ENCODE peak calls at places on chromosomes 1 and 21, in eight cellular contexts. B is AG04450, A is fibroblast of lung, N is tibial artery, V is pancreas, M is lower lobe of right lung, E is A673, H is tibial nerve. X is an unnamed sample. For H3K9me3, the result is how much of the 10 kb centered on the place peaks cover.

GRCh38 chr1:203607169-203607873 is 19.3 kb upstream of the ATP2B4 start:
- DNase-seq in B (peak), A (peak), N (peak), V (no peak), M (no peak), E (peak), H (no peak), X (peak)

GRCh38 chr1:100322436-100323211 is 29.7 kb upstream of the CDC14A start:
- DNase-seq in B (no peak), A (peak), N (no peak), V (no peak), M (no peak), E (no peak), H (no peak), X (no peak)

GRCh38 chr1:5108740-5109139 is 454.3 kb downstream of the AJAP1 start:
- DNase-seq in B (no peak), A (no peak), N (no peak), V (no peak), M (no peak), E (no peak), H (no peak), X (no peak)

GRCh38 chr1:178174539-178174938 is 80.6 kb downstream of the RASAL2 start:
- DNase-seq in B (no peak), A (no peak), N (no peak), V (no peak), M (no peak), E (no peak), H (no peak), X (no peak)

GRCh38 chr1:107572674-107573205 is 392.2 kb downstream of the VAV3 start:
- DNase-seq in B (peak), A (peak), N (no peak), V (no peak), M (no peak), E (peak), H (no peak), X (no peak)

GRCh38 chr1:41919764-41920397 is 1.2 kb upstream of the HIVEP3 start:
- DNase-seq in B (no peak), A (peak), N (peak), V (no peak), M (peak), E (peak), H (no peak), X (peak)

GRCh38 chr1:162561616-162562451 is at the start of gene UAP1:
- DNase-seq in B (no peak), A (no peak), N (no peak), V (no peak), M (no peak), E (peak), H (no peak), X (no peak)

GRCh38 chr1:90400121-90400520 is 317.0 kb downstream of the BARHL2 start:
- DNase-seq in B (no peak), A (peak), N (no peak), V (no peak), M (no peak), E (no peak), H (no peak), X (no peak)

GRCh38 chr1:78045850-78046778 is at the start of gene GIPC2:
- DNase-seq in B (no peak), A (peak), N (no peak), V (peak), M (peak), E (peak), H (no peak), X (no peak)

GRCh38 chr1:21335750-21336168 is 45.5 kb upstream of the ECE1 start:
- DNase-seq in B (no peak), A (no peak), N (no peak), V (peak), M (no peak), E (peak), H (no peak), X (no peak)

GRCh38 chr1:171081220-171081993 is 9.3 kb upstream of the FMO3 start:
- DNase-seq in B (peak), A (peak), N (no peak), V (no peak), M (no peak), E (peak), H (no peak), X (no peak)

GRCh38 chr1:27716262-27716895 is 9.4 kb upstream of the FAM76A start:
- DNase-seq in B (no peak), A (no peak), N (no peak), V (no peak), M (no peak), E (no peak), H (no peak), X (no peak)

GRCh38 chr1:231690072-231690471 is 63.5 kb downstream of the DISC1 start:
- DNase-seq in B (no peak), A (no peak), N (no peak), V (no peak), M (no peak), E (no peak), H (no peak), X (no peak)

GRCh38 chr1:244651956-244652698 is 799 bp upstream of the DESI2 start:
- DNase-seq in B (no peak), A (peak), N (no peak), V (no peak), M (no peak), E (no peak), H (no peak), X (no peak)

GRCh38 chr21:43315244-43316137 is 111.4 kb downstream of the SIK1 start:
- DNase-seq in B (no peak), A (no peak), N (no peak), V (no peak), M (no peak), E (no peak), H (no peak), X (no peak)

DNA sequence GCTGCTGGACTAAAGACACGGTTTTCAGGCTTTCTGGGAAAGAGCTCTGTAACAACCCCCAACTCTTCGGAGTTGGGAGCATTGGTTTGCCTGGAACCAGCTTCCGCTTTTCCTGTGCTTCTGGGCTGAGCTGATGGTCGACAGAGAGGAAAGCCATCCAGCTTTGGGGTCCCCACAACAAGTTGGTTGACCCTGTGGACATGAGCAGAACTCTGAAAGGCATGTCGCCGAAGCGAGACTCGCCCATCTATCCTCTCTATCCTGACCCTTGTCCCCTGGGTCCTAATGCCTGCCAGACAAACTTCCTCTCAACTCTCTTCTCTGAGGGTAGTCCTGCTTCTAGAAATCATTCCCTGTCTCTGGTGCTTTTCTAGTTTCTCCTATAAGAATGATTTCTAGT is 31.9 kb upstream of the FCGR2A start:
- DNase-seq in B (no peak), A (peak), N (no peak), V (no peak), M (no peak), E (peak), H (no peak), X (no peak)
- H3K4me3 ChIP-seq in B (peak), A (peak), N (no peak), V (no peak), M (peak), E (peak), H (peak), X (no peak)

GRCh38 chr21:45954921-45955320 is 26.6 kb upstream of the COL6A1 start:
- DNase-seq in B (no peak), A (no peak), N (no peak), V (no peak), M (no peak), E (no peak), H (no peak), X (no peak)

GRCh38 chr21:45952974-45953373 is 28.6 kb upstream of the COL6A1 start:
- DNase-seq in B (no peak), A (no peak), N (no peak), V (no peak), M (no peak), E (no peak), H (no peak), X (no peak)

GRCh38 chr21:45957551-45957950 is 24.0 kb upstream of the COL6A1 start:
- DNase-seq in B (no peak), A (no peak), N (peak), V (no peak), M (no peak), E (no peak), H (no peak), X (no peak)

GRCh38 chr21:45951676-45952075 is 29.9 kb upstream of the COL6A1 start:
- DNase-seq in B (no peak), A (no peak), N (no peak), V (no peak), M (no peak), E (no peak), H (no peak), X (no peak)

GRCh38 chr21:45954271-45954670 is 27.3 kb upstream of the COL6A1 start:
- DNase-seq in B (no peak), A (peak), N (no peak), V (no peak), M (no peak), E (no peak), H (no peak), X (no peak)
- H3K27ac ChIP-seq in B (no peak), A (peak), N (peak), V (no peak), M (peak), E (no peak), H (peak), X (no peak)

DNA sequence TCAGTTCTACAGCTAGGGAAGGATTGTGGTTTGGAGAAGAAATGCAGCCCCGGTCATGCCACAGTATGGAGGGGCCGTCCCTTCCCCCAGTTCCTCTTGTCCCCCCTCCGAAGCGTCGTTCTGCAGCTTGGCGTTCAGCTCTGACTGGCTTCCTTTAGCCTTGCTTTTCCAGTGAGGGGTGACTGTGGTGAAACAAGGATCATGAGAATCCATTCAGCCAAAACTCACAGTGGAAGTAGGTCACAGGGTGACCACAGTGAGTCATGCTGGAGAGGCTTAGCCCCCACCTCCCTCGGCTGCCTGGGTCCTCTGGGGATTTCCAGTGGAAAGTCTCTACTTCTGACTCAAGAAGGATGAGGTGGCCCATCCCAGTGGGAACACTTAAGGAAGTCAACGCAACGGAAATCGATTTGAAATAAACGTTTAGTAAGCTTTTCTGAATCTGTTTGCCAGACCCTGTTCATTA is 37.3 kb upstream of the COL6A2 start:
- DNase-seq in B (peak), A (peak), N (peak), V (peak), M (peak), E (peak), H (peak), X (no peak)
- H3K9me3 ChIP-seq in B (under half), A (under half), N (under half), V (under half), M (under half), E (under half), H (under half), X (under half)

DNA sequence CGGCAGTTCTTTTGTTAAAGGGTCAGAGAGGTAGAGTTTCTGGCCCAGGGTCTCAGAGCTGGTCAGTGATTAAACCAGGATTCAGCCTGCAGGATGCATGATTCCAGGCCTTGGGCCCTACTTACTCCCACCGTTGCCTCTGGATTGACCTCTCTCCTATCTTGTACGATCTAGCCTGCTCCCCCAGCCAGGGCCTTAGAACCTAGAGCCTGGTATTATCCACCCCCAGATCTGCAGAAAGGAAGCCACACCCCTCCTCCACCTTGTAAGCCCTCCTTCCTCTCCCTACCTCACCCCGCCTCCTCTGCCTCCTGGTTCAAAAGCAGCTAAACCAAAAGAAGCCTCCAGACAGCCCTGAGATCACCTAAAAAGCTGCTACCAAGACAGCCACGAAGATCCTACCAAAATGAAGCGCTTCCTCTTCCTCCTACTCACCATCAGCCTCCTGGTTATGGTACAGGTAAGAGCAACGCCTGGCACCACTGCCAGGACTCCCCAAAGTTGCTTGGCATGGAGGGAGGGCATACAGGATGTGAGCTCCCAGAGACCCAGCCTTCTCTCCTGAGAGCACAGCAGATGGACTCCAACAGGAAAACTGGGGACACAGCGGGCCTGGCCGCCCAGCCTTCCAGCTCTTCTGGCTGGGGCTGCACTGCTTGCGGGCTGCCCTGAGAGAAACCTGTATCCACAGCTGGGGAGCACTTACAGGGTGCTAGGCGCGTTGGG is at the start of gene CD52:
- DNase-seq in B (no peak), A (no peak), N (no peak), V (no peak), M (no peak), E (no peak), H (no peak), X (peak)
- H3K4me3 ChIP-seq in B (no peak), A (no peak), N (no peak), V (no peak), M (peak), E (no peak), H (no peak), X (peak)

DNA sequence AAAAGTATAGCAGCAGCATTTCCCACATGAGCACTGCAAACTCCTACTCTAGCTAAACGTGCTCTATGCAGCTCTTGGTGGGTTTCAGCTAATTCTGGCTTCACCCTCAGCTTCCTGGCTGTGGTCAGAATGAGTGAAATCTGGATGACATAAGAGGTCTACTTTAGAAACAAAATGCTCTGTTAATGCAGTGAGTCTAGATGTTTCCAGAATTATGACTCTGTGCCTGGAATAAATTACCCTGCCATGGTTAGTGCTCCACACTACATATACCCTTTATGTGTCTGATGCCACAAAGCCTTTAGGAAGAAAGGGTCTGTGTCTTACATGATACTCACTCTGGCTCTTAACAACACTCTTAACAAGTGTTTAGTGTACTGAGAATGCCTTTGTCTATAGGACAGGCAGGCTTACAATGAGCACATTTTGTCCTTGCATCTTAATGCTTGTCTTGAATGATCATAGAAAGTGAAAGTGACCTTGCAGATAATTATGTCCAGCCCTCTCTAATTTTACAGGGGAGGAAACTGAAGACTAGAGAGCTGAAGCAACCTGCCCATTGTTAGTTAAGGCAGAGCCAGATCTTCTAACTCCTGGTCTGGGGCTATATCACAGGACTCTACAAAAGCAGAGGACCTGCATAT is 9.2 kb downstream of the S100A10 start:
- DNase-seq in B (no peak), A (no peak), N (no peak), V (no peak), M (no peak), E (no peak), H (no peak), X (peak)
- H3K27ac ChIP-seq in B (no peak), A (no peak), N (no peak), V (no peak), M (no peak), E (no peak), H (peak), X (peak)

GRCh38 chr21:8993943-8994639 is 1527.3 kb upstream of the TPTE start:
- DNase-seq in B (no peak), A (no peak), N (no peak), V (no peak), M (no peak), E (no peak), H (no peak), X (no peak)
- H3K9me3 ChIP-seq in B (under half), A (under half), N (under half), V (under half), M (under half), E (half or more), H (under half), X (under half)

DNA sequence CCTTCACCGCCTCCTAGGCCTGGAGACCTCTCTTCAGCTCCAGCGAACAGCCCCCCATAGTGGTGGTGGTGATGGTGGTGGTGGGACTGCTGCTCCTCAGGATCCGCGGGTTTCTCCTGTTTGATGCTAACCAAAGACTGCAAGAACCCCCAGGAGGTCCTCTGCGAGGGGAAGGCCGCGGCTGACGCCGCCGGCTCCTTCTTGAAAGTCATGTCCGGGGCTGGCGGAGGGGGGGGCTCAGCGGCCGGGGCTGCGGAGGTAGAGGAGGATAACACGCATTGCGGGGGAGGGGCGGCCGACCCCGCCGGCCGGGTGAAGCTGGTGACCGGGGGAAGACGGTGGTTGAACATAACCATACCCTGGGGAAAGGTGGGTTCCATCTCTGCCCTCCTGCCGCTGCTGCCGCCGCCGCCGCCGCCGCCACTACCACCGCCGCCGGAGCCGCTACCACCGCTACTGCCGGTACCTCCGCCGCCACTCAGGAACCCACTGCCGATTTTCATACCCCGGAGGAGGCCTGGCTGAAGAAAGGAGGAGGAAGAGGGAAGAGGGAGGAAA is 554 bp downstream of the ZNF281 start:
- DNase-seq in B (no peak), A (no peak), N (peak), V (peak), M (peak), E (peak), H (no peak), X (peak)
- H3K4me3 ChIP-seq in B (peak), A (peak), N (peak), V (peak), M (peak), E (peak), H (peak), X (peak)

X was measured in CD8-positive, alpha-beta memory T cell.